ENCODE peak calls at places on chromosomes 2 and 18, in seven cellular contexts. A, G, R, O, W, E and Y are unnamed samples.

GRCh38 chr2:115422004-115422634 is 979.7 kb downstream of the DPP10 start:
- DNase-seq in A (no peak), G (no peak), R (no peak), O (no peak), W (no peak), E (no peak), Y (no peak)

GRCh38 chr2:237221443-237221842 is 135.8 kb downstream of the COPS8 start:
- DNase-seq in A (no peak), G (no peak), R (no peak), O (no peak), W (no peak), E (no peak), Y (no peak)

GRCh38 chr2:162840598-162841246 is 2.2 kb upstream of the KCNH7 start:
- DNase-seq in A (peak; percentile 76), G (peak; percentile 18), R (peak; percentile 94), O (no peak), W (peak; percentile 90), E (peak; percentile 90), Y (peak; percentile 16)

GRCh38 chr2:113361051-113361450 is 76.4 kb upstream of the ZNG1B start:
- DNase-seq in A (no peak), G (no peak), R (no peak), O (no peak), W (no peak), E (no peak), Y (no peak)

GRCh38 chr2:41930807-41931566 is 116.8 kb upstream of the PKDCC start:
- DNase-seq in A (no peak), G (peak; percentile 26), R (no peak), O (no peak), W (no peak), E (no peak), Y (no peak)

GRCh38 chr2:120749506-120750431 is 14.1 kb downstream of the GLI2 start:
- DNase-seq in A (no peak), G (no peak), R (no peak), O (no peak), W (peak; percentile 61), E (no peak), Y (no peak)

GRCh38 chr2:190636362-190636761 is 12.5 kb upstream of the NAB1 start:
- DNase-seq in A (no peak), G (no peak), R (no peak), O (no peak), W (no peak), E (no peak), Y (no peak)

GRCh38 chr2:235716875-235717496 is 223.1 kb downstream of the AGAP1 start:
- DNase-seq in A (no peak), G (no peak), R (no peak), O (peak; percentile 59), W (no peak), E (no peak), Y (no peak)

GRCh38 chr2:200039847-200040246 is 84.5 kb downstream of the MAIP1 start:
- DNase-seq in A (no peak), G (no peak), R (no peak), O (no peak), W (no peak), E (peak; percentile 21), Y (no peak)

GRCh38 chr2:109156052-109156451 is 27.0 kb downstream of the SH3RF3 start:
- DNase-seq in A (no peak), G (no peak), R (no peak), O (no peak), W (no peak), E (no peak), Y (no peak)

GRCh38 chr2:29663266-29663665 is 258.1 kb downstream of the ALK start:
- DNase-seq in A (no peak), G (no peak), R (no peak), O (no peak), W (no peak), E (no peak), Y (no peak)

GRCh38 chr2:84234103-84234502 is 225.0 kb downstream of the SUCLG1 start:
- DNase-seq in A (no peak), G (no peak), R (no peak), O (no peak), W (no peak), E (no peak), Y (no peak)

GRCh38 chr18:10261315-10262276 is 192.8 kb upstream of the APCDD1 start:
- DNase-seq in A (no peak), G (no peak), R (no peak), O (no peak), W (no peak), E (no peak), Y (no peak)

GRCh38 chr18:50560681-50561629 is 1.1 kb downstream of the MAPK4 start:
- DNase-seq in A (no peak), G (no peak), R (peak; percentile 62), O (peak; percentile 68), W (peak; percentile 61), E (peak; percentile 35), Y (no peak)

DNA sequence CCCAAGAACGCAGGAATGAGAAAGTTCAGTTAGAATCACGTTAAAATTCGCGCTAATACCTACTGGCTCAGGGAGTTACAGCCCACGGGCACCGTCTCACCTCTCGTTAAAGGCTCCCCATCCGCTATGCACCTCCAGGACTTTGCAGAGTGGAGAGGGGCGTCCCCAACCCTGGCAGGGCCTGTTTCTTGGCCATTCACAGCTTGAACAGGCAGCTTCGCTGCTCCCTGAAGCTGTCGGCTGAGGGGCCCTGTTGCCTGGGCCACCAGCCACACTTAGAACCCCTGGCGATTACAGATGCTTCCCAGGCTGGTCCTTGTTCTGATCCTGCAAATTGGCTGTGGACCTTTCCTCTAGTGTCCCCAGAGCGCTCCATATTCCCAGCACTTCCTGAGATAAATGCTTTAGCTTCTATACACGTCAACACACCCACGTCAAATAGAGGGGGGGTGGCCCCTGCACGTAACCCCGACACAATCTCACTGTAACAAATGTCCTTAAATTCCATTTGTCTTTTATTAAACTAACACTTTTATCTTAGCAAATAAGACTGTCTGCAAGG is 16.8 kb upstream of the SNTG2 start:
- DNase-seq in A (no peak), G (no peak), R (no peak), O (no peak), W (no peak), E (no peak), Y (no peak)
- TF ChIP-seq CTCF in A (no peak), G (no peak), R (no peak), O (no peak), W (no peak), E (no peak), Y (no peak)

DNA sequence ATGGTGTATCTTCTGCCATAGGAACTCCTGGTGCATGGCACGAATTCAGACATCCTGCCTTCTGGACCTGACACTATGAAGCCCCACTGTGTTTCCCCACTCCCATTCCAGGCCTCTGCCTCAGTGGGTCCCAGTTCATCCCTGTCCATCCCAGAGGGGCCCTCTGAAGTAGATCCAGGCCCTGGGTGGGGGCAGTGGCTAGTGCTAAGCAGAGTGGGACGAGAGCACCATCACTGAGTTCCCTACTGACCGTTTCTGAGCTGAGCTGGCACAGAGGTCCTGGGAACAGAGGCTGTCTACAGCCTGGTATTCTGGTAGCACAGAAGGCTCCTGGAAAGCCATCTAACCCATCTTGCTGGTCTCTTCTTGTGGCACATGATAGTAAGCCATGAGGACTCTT is 54.0 kb downstream of the ATOH8 start:
- DNase-seq in A (no peak), G (no peak), R (no peak), O (no peak), W (no peak), E (no peak), Y (no peak)
- TF ChIP-seq EZH2phosphoT487 in A (no peak), G (no peak), R (no peak), O (no peak), W (no peak), E (no peak), Y (no peak)

DNA sequence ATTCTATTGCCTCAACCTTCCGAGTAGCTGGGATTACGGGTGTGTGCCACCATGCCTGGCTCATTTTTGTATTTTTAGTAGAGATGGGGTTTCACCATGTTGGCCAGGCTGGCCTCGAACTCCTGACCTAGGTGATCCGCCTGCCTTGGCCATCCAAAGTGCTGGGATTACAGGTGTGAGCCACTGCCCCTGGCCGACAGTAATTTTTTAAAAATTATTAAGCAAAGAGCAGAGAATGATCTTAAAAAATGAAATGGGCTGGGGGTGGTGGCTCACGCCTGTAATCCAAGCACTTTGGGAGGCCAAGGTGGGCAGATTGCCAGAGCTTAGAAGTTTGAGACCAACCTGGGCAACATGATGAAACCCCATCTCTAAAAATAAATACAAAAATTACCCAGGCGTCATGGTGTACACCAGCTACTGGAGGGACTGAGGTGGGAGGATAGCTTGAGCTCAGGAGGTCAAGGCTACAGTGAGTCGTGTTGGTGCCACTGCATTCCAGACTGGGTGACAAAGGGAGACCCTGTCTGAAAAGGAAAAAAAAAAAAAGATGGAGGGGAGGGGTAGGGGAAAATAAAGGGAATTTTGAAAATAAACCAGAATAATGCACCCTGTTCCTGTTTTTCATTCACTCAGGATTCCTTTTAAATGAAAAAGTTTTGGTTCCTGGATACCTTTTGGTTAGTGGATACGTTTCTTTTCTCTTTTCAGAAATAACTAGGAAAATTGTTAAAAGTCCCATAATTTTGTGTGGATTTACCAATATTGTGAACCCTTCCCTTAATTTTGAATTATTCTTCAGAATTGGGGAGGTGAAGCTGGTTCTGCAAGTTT is 33.9 kb downstream of the MAP4K4 start:
- DNase-seq in A (no peak), G (no peak), R (no peak), O (no peak), W (no peak), E (no peak), Y (no peak)
- H4K20me1 ChIP-seq in A (no peaks in the 10 kb centered on the region), G (no peaks in the 10 kb centered on the region), R (peaks cover 65% of the 10 kb centered on the region), O (peaks cover 98% of the 10 kb centered on the region), W (peaks cover 96% of the 10 kb centered on the region), E (peaks cover 92% of the 10 kb centered on the region), Y (peaks cover 36% of the 10 kb centered on the region)

DNA sequence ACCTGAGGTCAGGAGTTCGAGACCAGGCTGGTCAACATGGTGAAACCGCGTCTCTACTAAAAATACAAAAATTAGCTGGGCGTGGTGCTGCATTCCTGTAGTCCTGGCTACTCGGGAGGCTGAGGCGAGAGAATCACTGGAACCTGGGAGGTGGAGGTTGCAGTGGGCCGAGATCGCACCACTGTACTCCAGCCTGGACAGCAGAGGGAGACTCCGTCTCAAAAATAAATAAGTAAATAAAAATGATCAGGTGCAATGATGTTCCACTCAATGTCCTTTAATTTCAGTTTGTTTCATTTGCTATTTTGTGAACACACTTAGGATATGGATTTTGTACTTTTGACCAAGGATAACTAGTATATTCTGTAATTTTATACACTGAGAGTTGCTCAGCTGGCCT is 9.3 kb downstream of the HADHA start:
- DNase-seq in A (no peak), G (no peak), R (no peak), O (no peak), W (no peak), E (no peak), Y (no peak)
- TF ChIP-seq CTCF in A (no peak), G (peak; percentile 39), R (peak; percentile 41), O (peak; percentile 43), W (peak; percentile 47), E (peak; percentile 23), Y (peak; percentile 45)

GRCh38 chr2:49772299-49772970 is 618.1 kb upstream of the FSHR start:
- DNase-seq in A (no peak), G (no peak), R (no peak), O (no peak), W (no peak), E (no peak), Y (no peak)

GRCh38 chr2:49770919-49771318 is 616.6 kb upstream of the FSHR start:
- DNase-seq in A (no peak), G (no peak), R (peak; percentile 85), O (peak; percentile 35), W (peak; percentile 80), E (peak; percentile 75), Y (no peak)
- TF ChIP-seq EZH2phosphoT487 in A (no peak), G (no peak), R (no peak), O (no peak), W (no peak), E (no peak), Y (no peak)